ENCODE peak calls at places on chromosomes 2 and 18, in seven cellular contexts. G, W, X, K, B, D and L are unnamed samples.

GRCh38 chr2:223041527-223042109 is 10.4 kb upstream of the KCNE4 start:
- DNase-seq in K (peak; percentile 44), X (peak; percentile 20), D (no peak), W (no peak), B (peak; percentile 71), G (no peak), L (peak; percentile 66)

GRCh38 chr2:151350579-151351195 is 6.7 kb upstream of the TNFAIP6 start:
- DNase-seq in K (no peak), G (no peak), X (no peak), W (no peak), D (no peak), B (no peak), L (no peak)

GRCh38 chr2:20448246-20449046 is 1.6 kb downstream of the RHOB start:
- DNase-seq in K (no peak), X (peak; percentile 15), W (no peak), G (no peak), D (no peak), B (no peak), L (no peak)

GRCh38 chr2:102453497-102453896 is 19.5 kb upstream of the SLC9A4 start:
- DNase-seq in W (no peak), K (peak; percentile 64), D (no peak), B (no peak), X (no peak), G (peak; percentile 90), L (no peak)

GRCh38 chr2:204265701-204266310 is 279.5 kb upstream of the PARD3B start:
- DNase-seq in X (no peak), K (peak; percentile 14), B (no peak), D (no peak), G (no peak), W (no peak), L (no peak)

GRCh38 chr18:65983750-65984149 is 232.9 kb downstream of the CDH7 start:
- DNase-seq in W (no peak), D (no peak), B (no peak), X (no peak), K (no peak), G (no peak), L (no peak)

GRCh38 chr18:6994053-6994452 is 123.5 kb downstream of the LAMA1 start:
- DNase-seq in X (no peak), G (no peak), D (no peak), W (no peak), B (no peak), K (no peak), L (no peak)

GRCh38 chr2:218806346-218806978 is 24.5 kb downstream of the CYP27A1 start:
- DNase-seq in K (peak; percentile 36), X (no peak), B (peak; percentile 78), D (no peak), W (no peak), G (peak; percentile 24), L (peak; percentile 69)

GRCh38 chr2:159998236-159998635 is 64.2 kb downstream of the PLA2R1 start:
- DNase-seq in W (no peak), K (no peak), G (no peak), B (no peak), D (no peak), X (no peak), L (no peak)

GRCh38 chr2:9644603-9645002 is 13.8 kb upstream of the YWHAQ start:
- DNase-seq in D (no peak), W (no peak), K (no peak), G (no peak), B (no peak), X (no peak), L (no peak)

GRCh38 chr2:230933521-230934180 is 8.6 kb upstream of the GPR55 start:
- DNase-seq in W (no peak), B (no peak), X (no peak), G (no peak), D (no peak), K (no peak), L (no peak)

GRCh38 chr18:63025251-63025710 is 294.3 kb downstream of the BCL2 start:
- DNase-seq in W (no peak), K (peak; percentile 59), X (peak; percentile 57), G (peak; percentile 32), D (no peak), B (no peak), L (no peak)

GRCh38 chr2:219314804-219315468 is 5.7 kb upstream of the PTPRN start:
- DNase-seq in K (no peak), X (no peak), B (no peak), D (no peak), G (no peak), W (no peak), L (no peak)

GRCh38 chr2:213252206-213252605 is 32.1 kb upstream of the SPAG16 start:
- DNase-seq in W (no peak), B (no peak), G (no peak), X (no peak), D (no peak), K (no peak), L (no peak)